ENCODE peak calls at places on chromosomes 4 and X, in ten cellular contexts. L, D, W, V, F, I, Q, M, S and Y are unnamed samples.

GRCh38 chrX:76433219-76433618 is 5.7 kb downstream of the MAGEE1 start:
- DNase-seq in L (no peak), D (no peak), W (no peak), V (no peak), F (no peak), I (no peak), Q (no peak), M (no peak), S (no peak), Y (no peak)

GRCh38 chr4:25433966-25434667 is 57.1 kb downstream of the ANAPC4 start:
- DNase-seq in L (no peak), D (no peak), W (no peak), V (no peak), F (no peak), I (no peak), Q (no peak), M (no peak), S (no peak), Y (no peak)

GRCh38 chr4:13536607-13537006 is 7.7 kb downstream of the NKX3-2 start:
- DNase-seq in L (no peak), D (no peak), W (no peak), V (no peak), F (no peak), I (no peak), Q (no peak), M (no peak), S (no peak), Y (no peak)

GRCh38 chr4:1683371-1683902 is 676 bp downstream of the FAM53A start:
- DNase-seq in L (no peak), D (no peak), W (peak), V (peak), F (peak), I (no peak), Q (no peak), M (peak), S (no peak), Y (no peak)

GRCh38 chr4:164287173-164287572 is 466.8 kb upstream of the SMIM31 start:
- DNase-seq in L (no peak), D (no peak), W (no peak), V (no peak), F (no peak), I (no peak), Q (no peak), M (no peak), S (no peak), Y (no peak)

GRCh38 chrX:118062048-118062789 is 54.4 kb downstream of the KLHL13 start:
- DNase-seq in L (no peak), D (no peak), W (no peak), V (no peak), F (no peak), I (no peak), Q (no peak), M (no peak), S (no peak), Y (no peak)

GRCh38 chr4:173046818-173047217 is 121.8 kb upstream of the GALNT7 start:
- DNase-seq in L (no peak), D (no peak), W (peak), V (no peak), F (no peak), I (no peak), Q (no peak), M (no peak), S (no peak), Y (no peak)

GRCh38 chrX:3939967-3940610 is 226.6 kb upstream of the PRKX start:
- DNase-seq in L (no peak), D (no peak), W (peak), V (no peak), F (no peak), I (no peak), Q (no peak), M (no peak), S (no peak), Y (peak)

GRCh38 chr4:1792832-1793495 is at the start of gene FGFR3:
- DNase-seq in L (peak), D (peak), W (no peak), V (no peak), F (peak), I (peak), Q (no peak), M (no peak), S (peak), Y (peak)

GRCh38 chrX:32530802-32531403 is 680.4 kb downstream of the DMD start:
- DNase-seq in L (peak), D (no peak), W (peak), V (no peak), F (peak), I (no peak), Q (no peak), M (peak), S (no peak), Y (no peak)

GRCh38 chr4:172786039-172786792 is 382.4 kb upstream of the GALNT7 start:
- DNase-seq in L (no peak), D (no peak), W (peak), V (peak), F (no peak), I (no peak), Q (no peak), M (no peak), S (no peak), Y (no peak)

GRCh38 chrX:111837226-111837625 is 38.8 kb upstream of the TRPC5OS start:
- DNase-seq in L (no peak), D (no peak), W (no peak), V (no peak), F (no peak), I (no peak), Q (no peak), M (no peak), S (no peak), Y (no peak)

GRCh38 chr4:17809667-17810066 is 890 bp downstream of the DCAF16 start:
- DNase-seq in L (no peak), D (no peak), W (no peak), V (no peak), F (no peak), I (no peak), Q (no peak), M (no peak), S (no peak), Y (no peak)

GRCh38 chr4:98557497-98557896 is 100.9 kb downstream of the TSPAN5 start:
- DNase-seq in L (no peak), D (no peak), W (peak), V (peak), F (peak), I (no peak), Q (no peak), M (no peak), S (no peak), Y (no peak)

GRCh38 chr4:126267689-126268088 is 952.9 kb downstream of the FAT4 start:
- DNase-seq in L (no peak), D (no peak), W (no peak), V (no peak), F (no peak), I (no peak), Q (no peak), M (peak), S (no peak), Y (no peak)

GRCh38 chr4:25928320-25928955 is 14.4 kb downstream of the SMIM20 start:
- DNase-seq in L (no peak), D (no peak), W (no peak), V (no peak), F (no peak), I (no peak), Q (no peak), M (no peak), S (no peak), Y (no peak)